ENCODE peak calls at places on chromosome 1, in four cellular contexts. U, P, Z and V are unnamed samples.

GRCh38 chr1:8020032-8020431 is 6.1 kb downstream of the ERRFI1 start:
- DNase-seq in U (no peak), P (no peak), Z (no peak), V (no peak)

GRCh38 chr1:3714284-3714741 is 37.9 kb upstream of the CCDC27 start:
- DNase-seq in U (no peak), P (no peak), Z (no peak), V (no peak)

GRCh38 chr1:24415910-24416665 is 486 bp downstream of the NIPAL3 start:
- DNase-seq in U (no peak), P (peak; percentile 24), Z (peak; percentile 52), V (no peak)

GRCh38 chr1:211731456-211732275 is 56.2 kb upstream of the NEK2 start:
- DNase-seq in U (no peak), P (no peak), Z (no peak), V (no peak)

GRCh38 chr1:175195281-175195680 is 2.7 kb upstream of the KIAA0040 start:
- DNase-seq in U (peak; percentile 60), P (no peak), Z (no peak), V (no peak)

GRCh38 chr1:162019006-162019405 is 4.7 kb downstream of the OLFML2B start:
- DNase-seq in U (no peak), P (no peak), Z (no peak), V (no peak)

GRCh38 chr1:243890576-243890975 is 40.5 kb upstream of the AKT3 start:
- DNase-seq in U (no peak), P (no peak), Z (no peak), V (no peak)

GRCh38 chr1:12157366-12158231 is 9.2 kb upstream of the TNFRSF1B start:
- DNase-seq in U (no peak), P (no peak), Z (no peak), V (no peak)

GRCh38 chr1:13756557-13757315 is 56.7 kb downstream of the PRDM2 start:
- DNase-seq in U (no peak), P (no peak), Z (no peak), V (no peak)

GRCh38 chr1:162151900-162152829 is 82.7 kb downstream of the NOS1AP start:
- DNase-seq in U (no peak), P (no peak), Z (no peak), V (no peak)

DNA sequence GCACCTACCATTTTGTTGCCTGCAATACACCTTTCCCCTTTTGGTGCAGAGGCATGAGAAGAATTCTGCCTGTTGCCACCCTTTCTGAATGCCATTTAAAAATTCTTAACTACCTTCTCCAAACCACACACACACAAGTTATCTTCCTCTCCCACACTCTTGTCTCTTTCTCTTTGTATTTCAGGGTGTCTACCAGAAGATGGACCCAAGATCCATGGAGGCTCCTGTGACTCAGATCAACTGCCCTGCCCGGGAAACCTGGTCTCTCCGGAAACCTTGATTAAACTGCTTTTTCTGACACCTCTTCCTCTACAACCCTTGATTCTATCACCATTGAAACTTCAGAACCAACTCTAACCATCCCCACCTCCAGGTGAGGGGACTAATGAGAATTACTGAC is 2.4 kb upstream of the TARS2 start:
- DNase-seq in U (peak; percentile 29), P (no peak), Z (no peak), V (no peak)
- TF ChIP-seq CTCF in U (peak; percentile 60), P (no peak), Z (no peak), V (no peak)

GRCh38 chr1:113928950-113929749 is at the start of gene HIPK1:
- DNase-seq in U (peak; percentile 96), P (peak; percentile 93), Z (peak; percentile 96), V (peak; percentile 97)

GRCh38 chr1:113931456-113931855 is 2.3 kb downstream of the HIPK1 start:
- DNase-seq in U (no peak), P (no peak), Z (no peak), V (no peak)

GRCh38 chr1:113930499-113931161 is 1.5 kb downstream of the HIPK1 start:
- DNase-seq in U (peak; percentile 45), P (no peak), Z (no peak), V (no peak)

GRCh38 chr1:113928129-113928949 is 785 bp upstream of the HIPK1 start:
- DNase-seq in U (peak; percentile 57), P (no peak), Z (no peak), V (no peak)

DNA sequence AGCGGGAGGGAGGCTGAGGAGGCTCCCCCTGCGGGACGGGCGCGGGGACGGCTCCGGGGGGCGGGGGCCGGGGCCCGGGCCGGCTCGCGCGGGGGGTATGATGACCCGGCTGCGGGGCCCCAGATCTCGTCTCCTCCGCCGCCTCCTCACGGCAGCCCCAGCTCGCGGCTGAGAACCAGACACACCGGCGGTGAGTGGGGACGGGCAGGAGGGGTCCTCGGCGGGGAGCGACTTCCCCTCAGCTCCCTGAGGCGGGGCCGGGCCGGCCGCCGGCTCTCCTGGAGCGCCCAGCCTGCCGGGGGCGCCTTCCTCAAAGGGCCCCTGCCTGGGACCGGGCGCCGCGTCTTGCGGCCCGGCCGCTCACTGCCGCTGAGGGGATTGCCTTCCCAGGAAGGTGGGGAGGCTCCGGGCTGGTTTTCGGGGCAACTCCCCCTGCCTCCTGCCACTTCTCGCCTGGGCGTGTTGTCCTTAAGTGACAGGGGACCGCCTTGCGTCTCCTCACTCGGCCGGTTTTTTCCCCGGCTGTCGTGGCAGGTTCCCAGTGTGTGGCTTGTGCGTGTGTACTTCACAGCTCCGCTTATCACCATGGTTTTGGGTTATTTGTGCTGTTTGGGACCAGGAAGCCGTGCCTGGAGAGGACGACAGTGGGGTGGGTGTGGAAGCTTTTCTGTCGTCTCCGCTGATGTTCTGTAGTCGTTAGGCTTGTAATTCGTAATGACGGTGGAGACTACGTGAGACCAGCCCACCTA is 800 bp downstream of the HIPK1 start:
- DNase-seq in U (peak; percentile 74), P (peak; percentile 49), Z (peak; percentile 78), V (peak; percentile 85)
- TF ChIP-seq CTCF in U (peak; percentile 62), P (no peak), Z (no peak), V (no peak)

DNA sequence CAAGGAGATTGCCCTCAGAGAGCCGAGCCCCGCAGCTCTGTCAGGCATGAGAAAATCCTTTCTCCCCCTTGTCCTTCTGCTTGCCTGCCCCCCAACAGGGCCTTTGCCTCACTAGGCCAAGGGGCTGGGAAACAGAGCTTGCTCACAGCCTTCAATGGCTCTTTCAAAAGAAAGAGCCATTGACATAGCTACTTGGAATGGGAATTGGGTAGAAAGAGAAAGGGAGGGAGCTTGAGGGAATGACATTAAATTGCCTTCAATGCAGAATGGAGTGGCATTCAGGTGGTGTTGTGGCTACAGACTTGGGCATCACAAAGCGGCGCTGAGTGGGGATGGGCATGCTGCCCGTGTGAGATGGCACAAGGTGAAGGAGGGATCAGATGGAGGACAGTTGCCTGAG is 13.2 kb downstream of the SYT11 start:
- DNase-seq in U (no peak), P (no peak), Z (no peak), V (no peak)
- TF ChIP-seq CTCF in U (no peak), P (no peak), Z (no peak), V (no peak)

DNA sequence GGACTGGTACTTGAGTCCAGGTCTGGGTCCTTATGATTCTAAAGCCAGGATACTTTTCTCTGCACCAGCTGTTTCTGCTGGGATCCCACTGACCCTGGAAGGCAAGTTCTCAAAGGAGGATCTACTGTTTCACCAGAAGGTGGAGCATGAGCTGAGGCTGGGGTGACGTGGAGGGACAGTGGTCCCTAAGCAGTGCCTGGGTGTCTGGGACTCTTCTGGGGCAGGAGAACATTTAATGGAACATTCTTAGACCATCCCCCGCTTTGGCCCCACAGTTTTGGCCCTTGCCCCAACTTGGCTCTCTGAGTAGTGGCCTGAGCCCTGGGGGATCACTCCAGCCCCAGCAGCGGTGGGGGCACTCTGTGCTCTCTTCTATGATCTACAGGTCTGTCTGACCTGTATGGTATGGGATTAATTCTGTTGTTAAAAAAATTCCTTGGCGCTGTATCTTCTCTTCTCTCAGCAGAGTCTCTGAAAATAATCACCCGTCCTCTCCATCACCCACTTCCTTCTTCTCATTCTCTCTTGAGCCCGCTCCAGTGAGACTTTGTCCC is 60.3 kb upstream of the CSF3R start:
- DNase-seq in U (peak; percentile 29), P (no peak), Z (no peak), V (no peak)
- TF ChIP-seq CTCF in U (peak; percentile 69), P (no peak), Z (no peak), V (no peak)